ENCODE peak calls at places on chromosomes 7 and 10, in ten cellular contexts. O, P, Z, H, F, R, N, T, W and D are unnamed samples.

GRCh38 chr7:150417863-150418262 is 32.6 kb upstream of the GIMAP8 start:
- DNase-seq in O (no peak), P (no peak), Z (no peak), H (no peak), F (no peak), R (no peak), N (no peak), T (no peak), W (no peak), D (no peak)

GRCh38 chr10:73537288-73537687 is 41.5 kb upstream of the PPP3CB start:
- DNase-seq in O (peak), P (no peak), Z (no peak), H (no peak), F (no peak), R (no peak), N (no peak), T (no peak), W (no peak), D (no peak)

GRCh38 chr7:43164757-43165156 is 52.3 kb downstream of the HECW1 start:
- DNase-seq in O (peak), P (no peak), Z (peak), H (no peak), F (no peak), R (no peak), N (no peak), T (peak), W (peak), D (peak)

GRCh38 chr10:89695307-89695706 is 6.1 kb upstream of the KIF20B start:
- DNase-seq in O (no peak), P (no peak), Z (no peak), H (peak), F (no peak), R (no peak), N (no peak), T (no peak), W (no peak), D (no peak)

GRCh38 chr10:102117391-102118159 is 2.6 kb downstream of the LDB1 start:
- DNase-seq in O (peak), P (peak), Z (peak), H (peak), F (peak), R (peak), N (no peak), T (peak), W (peak), D (no peak)

GRCh38 chr10:96618648-96619047 is 31.8 kb upstream of the TM9SF3 start:
- DNase-seq in O (peak), P (peak), Z (peak), H (no peak), F (peak), R (peak), N (no peak), T (no peak), W (peak), D (no peak)

GRCh38 chr7:152076324-152076821 is 50.9 kb downstream of the GALNT11 start:
- DNase-seq in O (no peak), P (no peak), Z (no peak), H (peak), F (peak), R (no peak), N (no peak), T (peak), W (peak), D (no peak)

GRCh38 chr10:117135026-117135372 is 3.1 kb downstream of the VAX1 start:
- DNase-seq in O (peak), P (no peak), Z (no peak), H (peak), F (no peak), R (no peak), N (no peak), T (no peak), W (no peak), D (no peak)

GRCh38 chr10:71472912-71473311 is 76.2 kb downstream of the CDH23 start:
- DNase-seq in O (no peak), P (no peak), Z (no peak), H (no peak), F (no peak), R (no peak), N (no peak), T (no peak), W (no peak), D (no peak)

GRCh38 chr7:128422037-128422436 is 12.3 kb upstream of the IMPDH1 start:
- DNase-seq in O (no peak), P (no peak), Z (no peak), H (no peak), F (no peak), R (no peak), N (no peak), T (no peak), W (no peak), D (no peak)

GRCh38 chr10:122154733-122155366 is 116.2 kb upstream of the BTBD16 start:
- DNase-seq in O (peak), P (no peak), Z (peak), H (peak), F (no peak), R (peak), N (no peak), T (peak), W (peak), D (peak)

GRCh38 chr10:121956111-121957061 is 18.6 kb downstream of the NSMCE4A start:
- DNase-seq in O (peak), P (no peak), Z (peak), H (no peak), F (no peak), R (no peak), N (no peak), T (peak), W (peak), D (peak)

GRCh38 chr7:117098457-117098856 is 145.2 kb downstream of the ST7 start:
- DNase-seq in O (peak), P (no peak), Z (peak), H (no peak), F (no peak), R (no peak), N (no peak), T (peak), W (peak), D (peak)

GRCh38 chr7:26091933-26092332 is 60.1 kb upstream of the NFE2L3 start:
- DNase-seq in O (peak), P (peak), Z (no peak), H (peak), F (no peak), R (no peak), N (no peak), T (peak), W (peak), D (no peak)